ENCODE peak calls at places on chromosomes 6 and 20, in five cellular contexts. Q, L, B, F and P are unnamed samples.

GRCh38 chr20:1938464-1939269 is 43.5 kb downstream of the SIRPA start:
- DNase-seq in L (peak; percentile 38), B (no peak), F (no peak), Q (no peak), P (no peak)

GRCh38 chr6:11423072-11423471 is 114.5 kb upstream of the TMEM170B start:
- DNase-seq in L (no peak), B (no peak), F (no peak), Q (peak; percentile 51), P (no peak)

GRCh38 chr6:113586966-113587699 is 270.0 kb upstream of the MARCKS start:
- DNase-seq in L (no peak), Q (no peak), B (peak; percentile 21), F (no peak), P (peak; percentile 21)

GRCh38 chr6:56690519-56691200 is 48.0 kb upstream of the DST start:
- DNase-seq in Q (peak; percentile 81), F (no peak), L (no peak), B (no peak), P (no peak)

GRCh38 chr20:57209413-57209812 is 57.0 kb downstream of the BMP7 start:
- DNase-seq in L (no peak), Q (no peak), F (no peak), B (no peak), P (no peak)

GRCh38 chr6:109024368-109024767 is 70.3 kb downstream of the SESN1 start:
- DNase-seq in B (no peak), L (no peak), Q (peak; percentile 42), F (no peak), P (no peak)

GRCh38 chr6:123332070-123332469 is 304.7 kb downstream of the TRDN start:
- DNase-seq in Q (no peak), L (no peak), F (no peak), B (no peak), P (no peak)

GRCh38 chr6:157133856-157134255 is 189.5 kb downstream of the TMEM242 start:
- DNase-seq in B (no peak), L (no peak), Q (peak; percentile 54), F (no peak), P (no peak)

GRCh38 chr20:33310327-33310899 is 27.4 kb downstream of the BPIFB1 start:
- DNase-seq in B (no peak), F (no peak), L (no peak), Q (no peak), P (no peak)

GRCh38 chr20:21315138-21315537 is 12.0 kb downstream of the XRN2 start:
- DNase-seq in Q (peak; percentile 78), F (no peak), L (no peak), B (no peak), P (no peak)

GRCh38 chr20:49712918-49713778 is 530 bp downstream of the B4GALT5 start:
- DNase-seq in Q (peak; percentile 17), F (peak; percentile 42), B (peak; percentile 60), L (peak; percentile 78), P (peak; percentile 7)

GRCh38 chr6:16519265-16520242 is 241.7 kb downstream of the ATXN1 start:
- DNase-seq in F (no peak), Q (no peak), B (no peak), L (no peak), P (no peak)

GRCh38 chr6:83071707-83072106 is 4.2 kb downstream of the DOP1A start:
- DNase-seq in F (no peak), L (no peak), Q (no peak), B (no peak), P (no peak)

DNA sequence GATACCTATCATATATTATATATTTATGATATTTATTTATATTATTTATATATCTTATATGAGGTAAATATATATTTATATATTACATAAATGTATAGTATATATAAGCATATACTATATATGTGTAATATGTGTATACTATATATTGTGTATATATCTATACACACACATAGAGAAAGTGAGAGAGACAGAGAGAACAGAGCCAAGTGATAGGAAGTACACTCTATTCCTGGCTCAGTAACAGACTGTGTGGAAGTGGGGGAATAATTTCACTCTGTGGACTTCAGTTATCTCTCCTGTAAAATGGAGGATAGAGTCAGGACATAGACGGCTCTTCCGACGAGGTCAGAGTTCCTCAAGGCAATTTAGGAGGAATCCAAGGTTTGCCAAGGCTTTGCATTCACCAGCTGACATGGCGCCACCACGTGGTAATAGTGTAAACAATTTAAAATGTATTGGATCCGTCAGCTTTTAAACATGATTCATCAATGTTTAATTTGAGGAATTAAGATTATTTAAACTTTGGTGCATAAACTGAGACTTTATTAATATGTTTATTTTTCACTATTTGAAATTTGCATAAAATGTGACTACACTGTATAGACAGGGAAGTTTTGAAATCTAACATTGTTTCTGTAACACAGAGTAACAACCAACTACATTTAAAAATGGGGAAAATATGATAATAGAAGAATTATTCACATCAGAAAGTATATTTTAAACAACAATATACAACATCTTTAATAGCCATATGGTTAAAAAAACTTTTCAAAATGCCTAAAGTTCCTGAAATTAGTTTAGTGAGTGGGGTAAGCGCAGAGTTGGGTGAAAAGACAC is 75.4 kb upstream of the TMEM244 start:
- DNase-seq in L (no peak), B (peak; percentile 56), F (no peak), Q (peak; percentile 60), P (peak; percentile 58)
- TF ChIP-seq CTCF in L (peak; percentile 53), B (peak; percentile 22), F (peak; percentile 67), Q (peak; percentile 48), P (peak; percentile 75)

GRCh38 chr6:41088451-41088850 is 15.7 kb downstream of the NFYA start:
- DNase-seq in Q (peak; percentile 25), L (no peak), B (no peak), F (no peak), P (no peak)

GRCh38 chr6:41097467-41098090 is 24.8 kb downstream of the NFYA start:
- DNase-seq in F (no peak), Q (peak; percentile 69), L (no peak), B (no peak), P (no peak)

GRCh38 chr6:41093729-41094128 is 21.0 kb downstream of the NFYA start:
- DNase-seq in F (no peak), L (no peak), Q (peak; percentile 41), B (no peak), P (no peak)

GRCh38 chr6:41090841-41091761 is 18.3 kb downstream of the NFYA start:
- DNase-seq in L (no peak), B (no peak), Q (peak; percentile 4), F (no peak), P (no peak)

GRCh38 chr6:41092421-41093140 is 19.8 kb downstream of the NFYA start:
- DNase-seq in Q (peak; percentile 37), F (no peak), B (no peak), L (no peak), P (no peak)
- TF ChIP-seq CTCF in Q (peak; percentile 47), F (peak; percentile 52), B (no peak), L (no peak), P (peak; percentile 61)

GRCh38 chr6:119627908-119628669 is 278.5 kb upstream of the MAN1A1 start:
- DNase-seq in L (no peak), B (no peak), Q (peak; percentile 49), F (no peak), P (no peak)

GRCh38 chr6:119630561-119631192 is 281.1 kb upstream of the MAN1A1 start:
- DNase-seq in L (no peak), B (no peak), F (no peak), Q (no peak), P (no peak)

GRCh38 chr6:119633461-119633860 is 283.9 kb upstream of the MAN1A1 start:
- DNase-seq in Q (no peak), F (no peak), B (no peak), L (no peak), P (no peak)

GRCh38 chr6:119626884-119627619 is 277.5 kb upstream of the MAN1A1 start:
- DNase-seq in Q (no peak), F (no peak), L (no peak), B (no peak), P (no peak)

GRCh38 chr6:119628691-119629621 is 279.4 kb upstream of the MAN1A1 start:
- DNase-seq in Q (no peak), L (no peak), B (no peak), F (no peak), P (no peak)
- TF ChIP-seq CTCF in Q (no peak), L (no peak), B (no peak), F (peak; percentile 15), P (peak; percentile 27)

DNA sequence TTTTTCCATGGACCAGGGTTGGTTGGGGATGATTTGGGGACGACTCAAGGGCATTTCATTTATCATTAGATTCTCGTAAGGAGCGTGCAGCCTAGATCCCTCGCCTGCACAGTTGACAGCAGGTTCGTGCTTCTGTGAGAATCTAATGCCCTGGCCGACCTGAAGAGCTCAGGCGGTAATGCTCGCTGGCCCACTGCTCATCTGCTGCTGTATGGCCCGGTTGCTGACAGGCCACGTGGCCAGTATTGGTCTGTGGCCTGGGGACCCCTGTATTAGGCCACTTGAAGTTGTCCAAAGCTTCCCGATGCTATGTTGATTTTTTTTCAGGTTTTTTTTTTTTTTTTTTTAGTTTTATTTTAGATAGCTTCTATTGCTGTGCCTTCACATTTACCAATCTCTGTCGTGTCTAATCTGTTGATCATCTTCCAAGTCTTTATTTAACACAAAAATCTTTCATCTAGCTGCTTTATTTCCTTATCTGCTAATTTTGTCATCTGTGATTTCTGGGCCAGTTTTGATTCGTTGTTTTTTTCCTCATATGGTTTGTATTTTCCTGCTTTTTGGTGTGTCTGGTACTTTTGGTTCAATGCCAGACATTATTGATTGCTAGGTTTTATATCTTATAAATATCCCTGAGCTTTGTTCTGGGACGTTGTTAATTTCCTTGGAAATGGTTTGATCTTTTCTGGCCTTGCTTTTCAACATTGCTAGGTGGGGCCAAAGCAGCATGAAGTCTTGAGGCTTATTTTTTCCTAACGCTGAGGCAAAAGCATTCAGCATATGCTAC is 41.1 kb downstream of the DYNLT1 start:
- DNase-seq in F (no peak), L (no peak), Q (no peak), B (no peak), P (no peak)
- TF ChIP-seq CTCF in F (no peak), L (no peak), Q (no peak), B (no peak), P (no peak)

DNA sequence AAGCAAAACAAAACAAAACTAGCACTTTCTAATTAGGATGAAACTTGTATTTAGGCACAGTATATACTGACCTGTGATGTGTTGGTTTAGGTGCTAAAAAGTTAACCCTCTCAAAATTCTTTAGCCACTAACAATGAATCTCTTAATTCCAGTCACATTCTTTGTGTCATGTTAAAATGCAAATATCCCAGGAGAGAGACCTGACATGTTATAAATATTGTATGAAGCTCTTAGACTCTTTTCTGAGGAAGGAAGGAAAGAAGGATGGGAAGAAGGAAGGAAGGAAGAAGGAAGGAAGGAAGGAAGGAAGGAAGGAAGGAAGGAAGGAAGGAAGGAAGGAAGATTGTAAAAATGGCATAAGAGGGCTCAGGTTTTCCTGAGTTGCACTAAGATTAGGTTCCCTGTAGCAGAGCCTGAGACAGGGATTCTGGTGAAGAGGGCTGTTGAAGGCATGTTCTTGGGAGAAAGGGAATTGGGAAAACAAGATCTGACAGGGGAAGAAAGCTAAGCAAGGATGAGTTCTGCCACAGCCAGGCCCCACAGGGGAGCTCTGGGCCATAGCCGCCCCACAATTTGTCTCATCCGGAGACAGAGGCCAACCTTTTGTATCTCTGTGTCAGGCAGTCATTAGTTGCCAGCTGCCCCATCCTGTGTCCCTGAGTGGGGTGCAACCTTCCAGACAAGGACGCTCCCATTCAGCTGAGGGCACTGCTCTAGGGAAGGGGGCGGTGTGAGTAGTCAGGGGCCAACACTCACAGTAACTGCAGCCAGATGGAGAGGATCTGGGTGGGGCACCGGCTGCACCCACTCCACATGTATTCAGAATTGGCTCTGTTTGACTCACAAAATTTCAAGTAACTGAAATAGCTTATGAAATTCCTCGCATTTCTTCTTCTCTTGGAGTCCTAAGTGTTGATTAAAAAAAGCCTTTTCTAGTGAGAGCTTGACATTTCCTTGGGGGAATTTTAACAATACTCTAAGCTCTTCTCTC is 189.3 kb upstream of the ARG1 start:
- DNase-seq in Q (no peak), L (no peak), B (no peak), F (no peak), P (no peak)
- TF ChIP-seq CTCF in Q (no peak), L (no peak), B (no peak), F (no peak), P (no peak)